ENCODE peak calls at places on chromosomes 4 and X, in five cellular contexts. S, G, N, Z and M are unnamed samples. For H3K27me3 and H3K36me3, the result is how much of the 10 kb centered on the place peaks cover.

GRCh38 chr4:27666943-27667342 is 806.3 kb downstream of the STIM2 start:
- DNase-seq in S (peak), G (no peak), N (no peak), Z (peak), M (peak)

GRCh38 chr4:147815741-147816140 is 83.9 kb downstream of the ARHGAP10 start:
- DNase-seq in S (no peak), G (no peak), N (no peak), Z (no peak), M (no peak)

GRCh38 chrX:45202171-45202570 is 1.5 kb upstream of the DIPK2B start:
- DNase-seq in S (no peak), G (no peak), N (no peak), Z (no peak), M (no peak)

GRCh38 chr4:154630307-154630706 is 17.9 kb upstream of the FGG start:
- DNase-seq in S (no peak), G (no peak), N (no peak), Z (no peak), M (no peak)

GRCh38 chr4:101175896-101176676 is 171.2 kb downstream of the PPP3CA start:
- DNase-seq in S (no peak), G (no peak), N (no peak), Z (no peak), M (no peak)

GRCh38 chr4:182752158-182752910 is 164.9 kb downstream of the DCTD start:
- DNase-seq in S (peak), G (no peak), N (no peak), Z (no peak), M (peak)

GRCh38 chr4:141455651-141456050 is 180.7 kb upstream of the IL15 start:
- DNase-seq in S (peak), G (no peak), N (no peak), Z (no peak), M (no peak)

GRCh38 chr4:10831727-10832408 is 147.3 kb upstream of the CLNK start:
- DNase-seq in S (no peak), G (no peak), N (no peak), Z (no peak), M (peak)

GRCh38 chrX:39675619-39676018 is 422.1 kb downstream of the BCOR start:
- DNase-seq in S (peak), G (no peak), N (no peak), Z (no peak), M (no peak)

GRCh38 chrX:71671043-71671829 is 3.9 kb downstream of the LOC101059915 start:
- DNase-seq in S (peak), G (peak), N (no peak), Z (no peak), M (no peak)

GRCh38 chrX:40297949-40298539 is 200.3 kb upstream of the BCOR start:
- DNase-seq in S (no peak), G (no peak), N (no peak), Z (no peak), M (peak)

GRCh38 chr4:183635333-183635732 is 23.7 kb downstream of the RWDD4 start:
- DNase-seq in S (no peak), G (no peak), N (no peak), Z (no peak), M (peak)

GRCh38 chr4:152690706-152691651 is 11.2 kb upstream of the TMEM154 start:
- DNase-seq in S (no peak), G (no peak), N (no peak), Z (no peak), M (no peak)

GRCh38 chrX:40104649-40105015 is 6.9 kb upstream of the BCOR start:
- DNase-seq in S (peak), G (peak), N (no peak), Z (no peak), M (peak)

GRCh38 chrX:34557733-34558132 is 99.4 kb downstream of the TMEM47 start:
- DNase-seq in S (no peak), G (no peak), N (no peak), Z (no peak), M (peak)

GRCh38 chr4:180932365-180933001 is 1310.7 kb upstream of the TENM3 start:
- DNase-seq in S (no peak), G (no peak), N (no peak), Z (no peak), M (no peak)

GRCh38 chr4:41160856-41161255 is 53.5 kb downstream of the APBB2 start:
- DNase-seq in S (no peak), G (no peak), N (no peak), Z (peak), M (no peak)

GRCh38 chrX:8364369-8365141 is 100.1 kb upstream of the VCX3B start:
- DNase-seq in S (no peak), G (no peak), N (no peak), Z (no peak), M (peak)

GRCh38 chr4:140291259-140291658 is 82.2 kb upstream of the SCOC start:
- DNase-seq in S (peak), G (no peak), N (no peak), Z (no peak), M (no peak)

GRCh38 chrX:78658851-78659744 is at the start of gene RTL3:
- DNase-seq in S (peak), G (no peak), N (no peak), Z (no peak), M (no peak)

GRCh38 chr4:76665139-76665538 is 230.1 kb downstream of the SHROOM3 start:
- DNase-seq in S (peak), G (no peak), N (no peak), Z (peak), M (no peak)

GRCh38 chrX:151725338-151725614 is 9.3 kb upstream of the CNGA2 start:
- DNase-seq in S (no peak), G (no peak), N (no peak), Z (no peak), M (no peak)

GRCh38 chr4:114734581-114734980 is 136.0 kb downstream of the UGT8 start:
- DNase-seq in S (no peak), G (no peak), N (no peak), Z (no peak), M (peak)

GRCh38 chr4:178090640-178091411 is 648.6 kb upstream of the AGA start:
- DNase-seq in S (no peak), G (no peak), N (no peak), Z (no peak), M (peak)

GRCh38 chr4:80197601-80198444 is 520 bp downstream of the PRDM8 start:
- DNase-seq in S (no peak), G (peak), N (no peak), Z (no peak), M (peak)
- H3K27me3 ChIP-seq in S (under half), G (half or more), N (half or more), Z (under half), M (half or more)

GRCh38 chr4:6288871-6289270 is 19.2 kb downstream of the WFS1 start:
- DNase-seq in S (no peak), G (no peak), N (no peak), Z (no peak), M (no peak)
- H3K36me3 ChIP-seq in S (under half), G (under half), N (under half), Z (under half), M (under half)

DNA sequence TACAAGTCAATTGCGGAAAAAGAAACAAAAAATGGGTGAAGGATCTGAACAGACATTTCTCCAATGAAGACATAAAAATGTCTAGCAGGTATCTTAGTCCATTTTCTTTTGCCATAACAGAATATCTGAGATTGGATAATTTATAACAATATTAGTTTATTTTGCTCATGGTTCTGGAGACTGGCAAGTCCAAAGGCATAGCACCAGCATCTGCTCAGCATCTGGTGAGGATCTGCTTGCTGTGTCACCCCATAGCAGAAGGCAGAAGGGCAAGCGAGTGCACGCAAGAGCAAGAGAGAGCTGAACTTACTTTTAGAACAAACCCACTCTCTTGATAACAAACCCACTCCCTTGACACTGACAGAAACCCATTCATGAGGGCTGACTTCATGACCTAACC is 29.7 kb downstream of the GAB3 start:
- DNase-seq in S (no peak), G (no peak), N (no peak), Z (no peak), M (no peak)
- H3K27me3 ChIP-seq in S (under half), G (under half), N (under half), Z (under half), M (under half)

DNA sequence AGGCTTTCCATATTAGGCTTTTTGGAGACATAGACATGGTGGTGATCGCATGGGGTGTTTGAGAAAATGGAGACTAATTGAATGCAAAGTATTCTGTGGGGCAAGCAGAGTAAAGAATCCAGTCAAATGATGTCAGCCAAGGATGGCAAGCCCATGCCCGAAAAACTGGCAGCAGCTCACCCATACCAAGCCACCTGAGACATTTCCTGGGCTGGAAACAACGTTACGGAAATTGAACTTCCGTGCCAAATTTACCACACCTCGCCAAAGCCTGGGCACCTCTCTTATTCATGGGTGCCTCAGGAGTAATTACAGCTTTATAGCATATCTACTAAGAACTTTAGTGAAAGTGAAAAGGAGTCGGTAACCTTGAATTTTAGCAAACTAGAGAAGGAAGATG is 166.4 kb downstream of the CBR4 start:
- DNase-seq in S (peak), G (no peak), N (no peak), Z (no peak), M (no peak)
- H3K36me3 ChIP-seq in S (under half), G (under half), N (under half), Z (under half), M (under half)

DNA sequence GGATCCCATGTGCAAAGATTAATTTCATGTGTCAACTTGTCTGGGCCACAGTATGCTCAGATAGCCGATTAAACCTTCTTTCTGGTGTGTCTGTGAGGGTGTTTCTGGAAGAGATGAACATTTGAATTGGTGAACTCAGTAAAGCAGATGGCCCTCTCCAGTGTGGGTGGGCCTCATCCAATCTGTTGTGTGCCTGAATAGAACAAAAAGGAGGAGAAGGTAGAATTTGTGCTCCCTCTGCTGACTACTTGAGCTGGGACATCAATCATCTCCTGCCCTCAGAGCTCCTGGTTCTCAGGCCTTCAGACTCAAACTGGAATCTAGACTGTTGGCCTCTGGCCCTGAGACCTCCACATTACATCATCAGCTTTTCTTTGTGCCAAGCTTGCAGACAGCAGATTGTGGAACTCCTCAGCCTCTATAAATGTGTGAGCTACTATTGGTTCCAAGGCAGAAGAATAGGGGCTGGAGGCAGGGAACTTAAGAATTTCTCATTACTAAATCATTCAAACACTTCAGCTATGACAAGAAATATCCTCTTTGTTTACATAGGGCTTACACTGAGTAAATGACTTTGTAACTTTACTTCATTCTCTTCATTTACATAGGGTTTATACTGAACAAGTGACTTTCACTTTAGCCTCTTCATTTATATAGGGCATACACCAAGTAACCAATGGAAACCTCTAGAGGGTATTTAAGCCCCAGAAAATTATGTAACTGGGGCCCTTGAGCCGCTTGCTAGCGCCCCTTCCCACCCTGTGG is 87.0 kb upstream of the NWD2 start:
- DNase-seq in S (no peak), G (no peak), N (no peak), Z (no peak), M (no peak)
- H3K27me3 ChIP-seq in S (under half), G (under half), N (under half), Z (under half), M (under half)

GRCh38 chr4:1904042-1904441 is 32.8 kb downstream of the NSD2 start:
- DNase-seq in S (no peak), G (no peak), N (no peak), Z (no peak), M (no peak)
- H3K36me3 ChIP-seq in S (under half), G (under half), N (under half), Z (under half), M (under half)

GRCh38 chrX:23334871-23335599 is 386 bp downstream of the PTCHD1 start:
- DNase-seq in S (no peak), G (no peak), N (no peak), Z (no peak), M (peak)

GRCh38 chrX:23333842-23334535 is 660 bp upstream of the PTCHD1 start:
- DNase-seq in S (no peak), G (peak), N (no peak), Z (no peak), M (peak)

GRCh38 chrX:23332888-23333821 is 1.5 kb upstream of the PTCHD1 start:
- DNase-seq in S (no peak), G (no peak), N (no peak), Z (no peak), M (peak)

GRCh38 chrX:23332101-23332887 is 2.4 kb upstream of the PTCHD1 start:
- DNase-seq in S (no peak), G (no peak), N (no peak), Z (no peak), M (peak)

GRCh38 chrX:23334536-23334870 is at the start of gene PTCHD1:
- DNase-seq in S (no peak), G (no peak), N (no peak), Z (no peak), M (no peak)
- H3K27me3 ChIP-seq in S (under half), G (under half), N (half or more), Z (under half), M (under half)

GRCh38 chr4:3201718-3202702 is 46.9 kb upstream of the MSANTD1 start:
- DNase-seq in S (no peak), G (no peak), N (no peak), Z (no peak), M (no peak)
- H3K36me3 ChIP-seq in S (under half), G (under half), N (under half), Z (under half), M (under half)

GRCh38 chr4:110612631-110613269 is 10.1 kb downstream of the PITX2 start:
- DNase-seq in S (no peak), G (no peak), N (no peak), Z (no peak), M (peak)
- H3K27me3 ChIP-seq in S (half or more), G (half or more), N (half or more), Z (under half), M (half or more)

GRCh38 chr4:16025268-16025667 is 58.6 kb downstream of the PROM1 start:
- DNase-seq in S (no peak), G (no peak), N (no peak), Z (no peak), M (no peak)
- H3K36me3 ChIP-seq in S (under half), G (under half), N (under half), Z (under half), M (under half)